ENCODE peak calls at places on chromosomes 6 and 20, in five cellular contexts. One of them, this sample, is unnamed.

GRCh38 chr6:147158881-147159280 is 45.3 kb upstream of the STXBP5 start:
- DNase-seq in omental fat pad: no peak
- DNase-seq in T follicular helper cell: no peak
- DNase-seq in SK-MEL-5: no peak
- DNase-seq in iris pigment epithelial cell: peak
- DNase-seq in this sample: no peak

GRCh38 chr6:144145546-144145945 is 4.8 kb upstream of the STX11 start:
- DNase-seq in iris pigment epithelial cell: peak
- DNase-seq in SK-MEL-5: no peak
- DNase-seq in omental fat pad: no peak
- DNase-seq in T follicular helper cell: no peak
- DNase-seq in this sample: no peak

GRCh38 chr6:89281779-89282246 is 33.3 kb downstream of the GABRR2 start:
- DNase-seq in SK-MEL-5: peak
- DNase-seq in T follicular helper cell: no peak
- DNase-seq in iris pigment epithelial cell: peak
- DNase-seq in omental fat pad: no peak
- DNase-seq in this sample: peak

GRCh38 chr20:38210741-38211140 is 45.7 kb upstream of the TGM2 start:
- DNase-seq in iris pigment epithelial cell: no peak
- DNase-seq in SK-MEL-5: no peak
- DNase-seq in omental fat pad: no peak
- DNase-seq in T follicular helper cell: no peak
- DNase-seq in this sample: no peak

GRCh38 chr20:42406826-42407225 is 782.9 kb downstream of the PTPRT start:
- DNase-seq in SK-MEL-5: no peak
- DNase-seq in iris pigment epithelial cell: no peak
- DNase-seq in omental fat pad: no peak
- DNase-seq in T follicular helper cell: no peak
- DNase-seq in this sample: no peak

GRCh38 chr6:143078468-143079324 is 18.0 kb downstream of the AIG1 start:
- DNase-seq in omental fat pad: no peak
- DNase-seq in iris pigment epithelial cell: no peak
- DNase-seq in SK-MEL-5: no peak
- DNase-seq in T follicular helper cell: no peak
- DNase-seq in this sample: no peak

GRCh38 chr6:89411019-89411268 is 1.1 kb downstream of the RRAGD start:
- DNase-seq in iris pigment epithelial cell: no peak
- DNase-seq in omental fat pad: no peak
- DNase-seq in SK-MEL-5: no peak
- DNase-seq in T follicular helper cell: no peak
- DNase-seq in this sample: no peak

GRCh38 chr6:87494761-87495422 is 22.1 kb downstream of the SLC35A1 start:
- DNase-seq in SK-MEL-5: no peak
- DNase-seq in T follicular helper cell: no peak
- DNase-seq in iris pigment epithelial cell: no peak
- DNase-seq in omental fat pad: no peak
- DNase-seq in this sample: no peak

GRCh38 chr6:145704153-145704781 is 31.1 kb downstream of the EPM2A start:
- DNase-seq in T follicular helper cell: no peak
- DNase-seq in iris pigment epithelial cell: peak
- DNase-seq in SK-MEL-5: peak
- DNase-seq in omental fat pad: no peak
- DNase-seq in this sample: peak

GRCh38 chr20:38173237-38174156 is 8.4 kb upstream of the TGM2 start:
- DNase-seq in omental fat pad: peak
- DNase-seq in SK-MEL-5: peak
- DNase-seq in T follicular helper cell: no peak
- DNase-seq in iris pigment epithelial cell: peak
- DNase-seq in this sample: peak

GRCh38 chr6:166483556-166484250 is 101.0 kb upstream of the MPC1 start:
- DNase-seq in iris pigment epithelial cell: no peak
- DNase-seq in SK-MEL-5: no peak
- DNase-seq in T follicular helper cell: no peak
- DNase-seq in omental fat pad: no peak
- DNase-seq in this sample: no peak

GRCh38 chr6:156164701-156165454 is 612.3 kb upstream of the ARID1B start:
- DNase-seq in omental fat pad: no peak
- DNase-seq in SK-MEL-5: no peak
- DNase-seq in T follicular helper cell: no peak
- DNase-seq in iris pigment epithelial cell: no peak
- DNase-seq in this sample: peak

GRCh38 chr6:56339524-56339923 is 92.1 kb upstream of the COL21A1 start:
- DNase-seq in iris pigment epithelial cell: no peak
- DNase-seq in omental fat pad: no peak
- DNase-seq in SK-MEL-5: no peak
- DNase-seq in T follicular helper cell: no peak
- DNase-seq in this sample: no peak

GRCh38 chr6:108589244-108589730 is 28.6 kb downstream of the FOXO3 start:
- DNase-seq in iris pigment epithelial cell: peak
- DNase-seq in SK-MEL-5: peak
- DNase-seq in omental fat pad: no peak
- DNase-seq in T follicular helper cell: no peak
- DNase-seq in this sample: peak

GRCh38 chr20:4666001-4666470 is 55.7 kb upstream of the PRND start:
- DNase-seq in SK-MEL-5: no peak
- DNase-seq in T follicular helper cell: peak
- DNase-seq in omental fat pad: no peak
- DNase-seq in iris pigment epithelial cell: peak
- DNase-seq in this sample: peak

GRCh38 chr6:11172501-11173337 is 59.7 kb downstream of the NEDD9 start:
- DNase-seq in T follicular helper cell: peak
- DNase-seq in iris pigment epithelial cell: peak
- DNase-seq in SK-MEL-5: peak
- DNase-seq in omental fat pad: peak
- DNase-seq in this sample: peak

GRCh38 chr6:35146453-35146852 is 5.3 kb upstream of the TCP11 start:
- DNase-seq in omental fat pad: no peak
- DNase-seq in iris pigment epithelial cell: peak
- DNase-seq in T follicular helper cell: no peak
- DNase-seq in SK-MEL-5: peak
- DNase-seq in this sample: peak

GRCh38 chr6:1641391-1641790 is 31.7 kb downstream of the FOXC1 start:
- DNase-seq in T follicular helper cell: no peak
- DNase-seq in iris pigment epithelial cell: no peak
- DNase-seq in omental fat pad: no peak
- DNase-seq in SK-MEL-5: no peak
- DNase-seq in this sample: no peak

GRCh38 chr20:1287306-1287705 is 21.2 kb downstream of the SNPH start:
- DNase-seq in iris pigment epithelial cell: no peak
- DNase-seq in SK-MEL-5: peak
- DNase-seq in T follicular helper cell: no peak
- DNase-seq in omental fat pad: no peak
- DNase-seq in this sample: no peak

GRCh38 chr6:130928993-130929678 is 101.9 kb downstream of the SMLR1 start:
- DNase-seq in omental fat pad: no peak
- DNase-seq in T follicular helper cell: no peak
- DNase-seq in iris pigment epithelial cell: peak
- DNase-seq in SK-MEL-5: no peak
- DNase-seq in this sample: peak

GRCh38 chr6:127859956-127860355 is 40.9 kb downstream of the THEMIS start:
- DNase-seq in SK-MEL-5: no peak
- DNase-seq in iris pigment epithelial cell: no peak
- DNase-seq in T follicular helper cell: no peak
- DNase-seq in omental fat pad: no peak
- DNase-seq in this sample: no peak

GRCh38 chr6:65638047-65638831 is 68.8 kb downstream of the EYS start:
- DNase-seq in omental fat pad: no peak
- DNase-seq in iris pigment epithelial cell: no peak
- DNase-seq in T follicular helper cell: no peak
- DNase-seq in SK-MEL-5: peak
- DNase-seq in this sample: no peak

GRCh38 chr20:24303393-24303792 is 166.0 kb upstream of the SYNDIG1 start:
- DNase-seq in SK-MEL-5: peak
- DNase-seq in omental fat pad: no peak
- DNase-seq in T follicular helper cell: no peak
- DNase-seq in iris pigment epithelial cell: no peak
- DNase-seq in this sample: no peak

GRCh38 chr20:22312744-22313346 is 271.5 kb downstream of the FOXA2 start:
- DNase-seq in SK-MEL-5: peak
- DNase-seq in omental fat pad: no peak
- DNase-seq in T follicular helper cell: no peak
- DNase-seq in iris pigment epithelial cell: peak
- DNase-seq in this sample: peak

GRCh38 chr20:31908424-31908823 is 38.0 kb downstream of the TTLL9 start:
- DNase-seq in omental fat pad: no peak
- DNase-seq in iris pigment epithelial cell: no peak
- DNase-seq in T follicular helper cell: no peak
- DNase-seq in SK-MEL-5: no peak
- DNase-seq in this sample: no peak

GRCh38 chr6:133741375-133741861 is 147.5 kb upstream of the TCF21 start:
- DNase-seq in SK-MEL-5: no peak
- DNase-seq in T follicular helper cell: no peak
- DNase-seq in omental fat pad: no peak
- DNase-seq in iris pigment epithelial cell: peak
- DNase-seq in this sample: no peak

GRCh38 chr6:31401403-31401802 is 2.0 kb upstream of the MICA start:
- DNase-seq in SK-MEL-5: peak
- DNase-seq in omental fat pad: no peak
- DNase-seq in iris pigment epithelial cell: peak
- DNase-seq in T follicular helper cell: no peak
- DNase-seq in this sample: peak

GRCh38 chr6:167235421-167236238 is 55.5 kb upstream of the UNC93A start:
- DNase-seq in iris pigment epithelial cell: no peak
- DNase-seq in omental fat pad: no peak
- DNase-seq in T follicular helper cell: no peak
- DNase-seq in SK-MEL-5: no peak
- DNase-seq in this sample: no peak

GRCh38 chr20:51382986-51383821 is 159.3 kb downstream of the NFATC2 start:
- DNase-seq in omental fat pad: no peak
- DNase-seq in iris pigment epithelial cell: no peak
- DNase-seq in SK-MEL-5: no peak
- DNase-seq in T follicular helper cell: no peak
- DNase-seq in this sample: peak

This sample was measured in endothelial cell of umbilical vein.